ENCODE peak calls at places on chromosome 22, in seven cellular contexts. Z, L, C, A, O, G and M are unnamed samples.
A peak's percentile ranks its signal among the peaks of the same experiment; 100 is the strongest.

GRCh38 chr22:45805413-45805812 is 133.8 kb downstream of the ATXN10 start:
- DNase-seq in Z (no peak), L (peak; percentile 20), C (no peak), A (no peak), O (no peak), G (no peak), M (no peak)

GRCh38 chr22:45475063-45475747 is 27.5 kb upstream of the FBLN1 start:
- DNase-seq in Z (peak; percentile 9), L (peak; percentile 58), C (no peak), A (no peak), O (no peak), G (peak; percentile 59), M (no peak)

GRCh38 chr22:42544686-42545085 is 9.1 kb upstream of the SERHL2 start:
- DNase-seq in Z (no peak), L (no peak), C (no peak), A (no peak), O (no peak), G (no peak), M (no peak)

GRCh38 chr22:20247010-20247505 is 21.1 kb downstream of the RTN4R start:
- DNase-seq in Z (no peak), L (no peak), C (no peak), A (peak; percentile 82), O (no peak), G (no peak), M (no peak)

GRCh38 chr22:19962246-19962908 is 20.8 kb upstream of the TXNRD2 start:
- DNase-seq in Z (peak; percentile 85), L (peak; percentile 76), C (peak; percentile 87), A (peak; percentile 78), O (peak; percentile 81), G (peak; percentile 85), M (peak; percentile 90)

GRCh38 chr22:29798318-29798717 is 31.1 kb downstream of the UQCR10 start:
- DNase-seq in Z (no peak), L (no peak), C (no peak), A (no peak), O (no peak), G (no peak), M (no peak)

GRCh38 chr22:29799217-29799680 is 32.1 kb downstream of the UQCR10 start:
- DNase-seq in Z (peak; percentile 95), L (peak; percentile 95), C (peak; percentile 88), A (peak; percentile 95), O (peak; percentile 87), G (peak; percentile 96), M (peak; percentile 95)

GRCh38 chr22:26416670-26417270 is 12.3 kb upstream of the ASPHD2 start:
- DNase-seq in Z (no peak), L (no peak), C (no peak), A (no peak), O (peak; percentile 71), G (no peak), M (no peak)

GRCh38 chr22:19993926-19994325 is 22.7 kb downstream of the ARVCF start:
- DNase-seq in Z (no peak), L (no peak), C (no peak), A (no peak), O (no peak), G (no peak), M (no peak)

GRCh38 chr22:27124336-27125023 is 467.1 kb downstream of the MIAT start:
- DNase-seq in Z (no peak), L (no peak), C (no peak), A (peak; percentile 72), O (no peak), G (peak; percentile 81), M (no peak)

GRCh38 chr22:29341056-29341848 is 25.8 kb upstream of the RASL10A start:
- DNase-seq in Z (no peak), L (no peak), C (no peak), A (no peak), O (no peak), G (no peak), M (no peak)

GRCh38 chr22:38709306-38709705 is 3.6 kb downstream of the GTPBP1 start:
- DNase-seq in Z (no peak), L (no peak), C (no peak), A (no peak), O (no peak), G (no peak), M (no peak)

GRCh38 chr22:32720924-32721323 is 80.6 kb upstream of the TIMP3 start:
- DNase-seq in Z (no peak), L (peak; percentile 76), C (no peak), A (no peak), O (no peak), G (no peak), M (no peak)

GRCh38 chr22:27515091-27515523 is 286.4 kb downstream of the MN1 start:
- DNase-seq in Z (no peak), L (peak; percentile 39), C (no peak), A (peak; percentile 77), O (no peak), G (peak; percentile 85), M (no peak)

GRCh38 chr22:30438559-30438958 is 13.0 kb downstream of the MTFP1 start:
- DNase-seq in Z (no peak), L (no peak), C (no peak), A (no peak), O (no peak), G (no peak), M (no peak)

GRCh38 chr22:41857160-41857859 is 24.4 kb downstream of the SREBF2 start:
- DNase-seq in Z (no peak), L (peak; percentile 65), C (no peak), A (no peak), O (peak; percentile 88), G (no peak), M (peak; percentile 38)

GRCh38 chr22:24146791-24147353 is 34.4 kb upstream of the SUSD2 start:
- DNase-seq in Z (no peak), L (peak; percentile 93), C (peak; percentile 40), A (no peak), O (no peak), G (peak; percentile 84), M (no peak)

GRCh38 chr22:38843201-38843715 is 570 bp downstream of the NPTXR start:
- DNase-seq in Z (peak; percentile 59), L (peak; percentile 83), C (peak; percentile 64), A (peak; percentile 55), O (peak; percentile 56), G (no peak), M (peak; percentile 38)

GRCh38 chr22:22148905-22149304 is 95.7 kb upstream of the VPREB1 start:
- DNase-seq in Z (no peak), L (no peak), C (no peak), A (no peak), O (no peak), G (no peak), M (no peak)

GRCh38 chr22:28984482-28985158 is 77.0 kb downstream of the C22orf31 start:
- DNase-seq in Z (no peak), L (no peak), C (no peak), A (no peak), O (no peak), G (no peak), M (no peak)

DNA sequence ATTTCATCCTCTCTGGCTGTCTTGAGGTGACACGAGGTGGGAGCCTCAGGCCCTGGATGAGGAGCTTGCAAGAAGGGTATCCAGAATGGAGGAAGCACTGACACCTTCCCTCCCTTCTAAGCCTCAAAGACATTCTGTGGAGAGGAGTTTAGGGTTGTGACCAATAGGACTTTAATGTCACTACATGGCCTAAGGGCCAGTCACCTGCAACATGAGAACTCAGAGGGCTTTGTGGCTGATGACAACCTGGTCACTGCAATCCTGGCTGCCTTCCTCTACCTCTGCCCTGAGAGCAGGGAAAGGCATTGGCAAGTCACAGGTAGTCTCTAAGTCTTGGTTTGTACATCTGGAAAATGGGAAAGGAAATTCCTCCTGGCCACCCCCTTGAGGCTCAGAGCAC is 33.7 kb downstream of the PISD start:
- DNase-seq in Z (peak; percentile 4), L (no peak), C (no peak), A (no peak), O (no peak), G (no peak), M (no peak)
- H3K27ac ChIP-seq in Z (no peak overlapping the region), L (no peak overlapping the region), C (no peak overlapping the region), A (no peak overlapping the region), O (no peak overlapping the region), G (no peak overlapping the region), M (no peak overlapping the region)

GRCh38 chr22:34881453-34881852 is 184.5 kb upstream of the ISX start:
- DNase-seq in Z (no peak), L (no peak), C (no peak), A (no peak), O (no peak), G (no peak), M (no peak)
- H3K27ac ChIP-seq in Z (no peak overlapping the region), L (no peak overlapping the region), C (no peak overlapping the region), A (no peak overlapping the region), O (no peak overlapping the region), G (no peak overlapping the region), M (no peak overlapping the region)

DNA sequence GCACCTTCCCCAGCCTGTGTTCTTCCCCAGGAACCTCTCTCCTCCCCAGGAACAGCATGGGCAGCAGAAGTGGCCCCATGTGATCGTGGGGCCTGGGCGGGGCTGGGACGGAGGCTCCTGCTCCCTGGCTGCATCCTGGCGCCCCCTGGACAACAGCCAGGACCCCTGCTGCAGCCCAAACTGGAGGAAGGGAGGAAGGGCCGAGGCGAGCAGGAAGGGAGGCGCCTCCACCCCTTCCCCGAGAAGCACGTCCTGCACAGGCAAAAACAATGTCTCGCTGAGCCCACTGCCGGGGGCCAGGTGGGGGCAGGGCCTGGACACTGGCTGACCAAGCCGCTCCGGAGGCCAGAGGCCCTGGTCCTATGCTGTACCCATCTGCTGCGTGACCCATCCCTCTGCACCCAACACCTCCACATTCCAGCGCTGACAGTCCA is 15.0 kb upstream of the MFNG start:
- DNase-seq in Z (no peak), L (no peak), C (peak; percentile 57), A (peak; percentile 81), O (no peak), G (no peak), M (no peak)
- H3K27ac ChIP-seq in Z (peak overlapping the region; percentile 87), L (no peak overlapping the region), C (peak overlapping the region; percentile 84), A (peak overlapping the region; percentile 85), O (no peak overlapping the region), G (no peak overlapping the region), M (peak overlapping the region; percentile 95)

DNA sequence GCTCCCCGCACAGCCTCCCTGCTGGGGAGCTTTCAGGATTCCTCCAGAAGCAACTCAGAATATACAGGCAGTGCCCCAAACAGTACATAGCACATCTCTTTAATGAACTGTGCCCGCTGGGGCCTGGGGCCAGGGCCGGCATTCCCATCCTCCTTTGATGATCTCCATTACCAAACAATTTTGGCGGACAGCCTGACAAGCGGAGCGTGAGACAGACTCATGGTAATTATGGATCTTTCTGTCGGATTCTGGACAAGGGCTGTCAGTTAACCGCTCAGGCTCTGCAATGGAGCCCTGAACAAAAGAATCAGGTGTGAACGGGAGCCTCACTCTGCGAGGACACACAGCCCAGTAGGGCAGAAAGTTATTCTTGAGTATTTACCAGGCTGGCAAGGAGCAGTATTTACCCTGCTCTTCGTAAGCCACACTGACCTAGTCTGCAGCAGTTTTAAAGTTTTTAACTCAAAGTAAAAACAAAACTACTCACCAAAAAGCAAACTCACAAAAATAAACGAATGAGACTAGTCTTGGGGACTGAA is 174.0 kb downstream of the TBC1D22A start:
- DNase-seq in Z (no peak), L (peak; percentile 14), C (no peak), A (no peak), O (no peak), G (no peak), M (no peak)
- H3K27ac ChIP-seq in Z (no peak overlapping the region), L (peak overlapping the region; percentile 33), C (no peak overlapping the region), A (no peak overlapping the region), O (no peak overlapping the region), G (no peak overlapping the region), M (peak overlapping the region; percentile 17)